ENCODE peak calls at places on chromosomes 1 and 21, in four cellular contexts. J is stimulated activated naive B cell treated with anti-CD40 and anti-IgM and Interleukin-4, amounts not matched to agents 10 μg/mL and 1 μg/mL and 100 μg/mL, for 72 hours; Z is stimulated activated naive CD8-positive, alpha-beta T cell treated with anti-CD3 and anti-CD28 coated beads, Interleukin-15, amount 100 ng/mL, for 72 hours; U is K562. G is an unnamed sample.

GRCh38 chr1:158002630-158003408 is 9.4 kb downstream of the KIRREL1 start:
- ATAC-seq in J (no peak), U (no peak), Z (no peak), G (no peak)

GRCh38 chr1:211944733-211945500 is 90.4 kb downstream of the INTS7 start:
- ATAC-seq in J (no peak), Z (no peak), U (peak; percentile 44), G (no peak)

GRCh38 chr1:99634971-99635624 is 10.8 kb upstream of the PALMD start:
- ATAC-seq in Z (no peak), J (no peak), U (no peak), G (no peak)

GRCh38 chr21:34220556-34221195 is 143.1 kb upstream of the KCNE2 start:
- ATAC-seq in U (no peak), J (no peak), Z (no peak), G (no peak)

GRCh38 chr1:93360111-93360510 is 14.4 kb downstream of the DR1 start:
- ATAC-seq in Z (no peak), U (no peak), J (no peak), G (no peak)

GRCh38 chr1:172442843-172443565 is 865 bp downstream of the PIGC start:
- ATAC-seq in J (no peak), U (no peak), Z (no peak), G (peak; percentile 1)

GRCh38 chr1:21149862-21150432 is 26.8 kb downstream of the EIF4G3 start:
- ATAC-seq in J (no peak), Z (no peak), U (peak; percentile 42), G (no peak)

GRCh38 chr1:78286686-78287085 is 204.1 kb upstream of the PTGFR start:
- ATAC-seq in U (no peak), J (no peak), Z (no peak), G (no peak)

GRCh38 chr1:111085666-111086065 is 54.2 kb downstream of the DRAM2 start:
- ATAC-seq in J (no peak), Z (no peak), U (no peak), G (no peak)

GRCh38 chr1:99855914-99856450 is 5.8 kb downstream of the AGL start:
- ATAC-seq in Z (no peak), U (no peak), J (no peak), G (no peak)

GRCh38 chr1:58858344-58858673 is 74.5 kb upstream of the JUN start:
- ATAC-seq in U (peak; percentile 60), Z (peak; percentile 85), J (peak; percentile 5), G (peak; percentile 56)

GRCh38 chr1:54245501-54245900 is 45.5 kb downstream of the MRPL37 start:
- ATAC-seq in Z (no peak), U (no peak), J (no peak), G (no peak)

GRCh38 chr1:66396212-66396890 is 137.6 kb upstream of the SGIP1 start:
- ATAC-seq in U (no peak), J (peak; percentile 59), Z (peak; percentile 26), G (peak; percentile 73)

GRCh38 chr1:192807968-192808587 is 761 bp upstream of the RGS2 start:
- ATAC-seq in J (no peak), Z (no peak), U (no peak), G (no peak)

GRCh38 chr1:92916899-92917298 is 44.4 kb downstream of the DIPK1A start:
- ATAC-seq in J (no peak), U (no peak), Z (no peak), G (no peak)

GRCh38 chr1:23483327-23484252 is at the start of gene ASAP3:
- ATAC-seq in J (peak; percentile 68), Z (peak; percentile 72), U (peak; percentile 1), G (peak; percentile 60)

GRCh38 chr1:33239487-33239886 is 16.8 kb upstream of the ZNF362 start:
- ATAC-seq in J (no peak), U (no peak), Z (no peak), G (no peak)

GRCh38 chr1:236830560-236830959 is 35.5 kb downstream of the MTR start:
- ATAC-seq in J (no peak), U (no peak), Z (no peak), G (no peak)

GRCh38 chr1:25167269-25168192 is 64.8 kb downstream of the SYF2 start:
- ATAC-seq in J (no peak), U (no peak), Z (no peak), G (no peak)

GRCh38 chr1:23848673-23849616 is 19.1 kb downstream of the FUCA1 start:
- ATAC-seq in J (no peak), Z (no peak), U (no peak), G (no peak)

GRCh38 chr1:111602974-111603373 is 16.6 kb upstream of the RAP1A start:
- ATAC-seq in J (peak; percentile 10), U (no peak), Z (peak; percentile 31), G (peak; percentile 53)

GRCh38 chr1:51297401-51298321 is 32.7 kb downstream of the TTC39A start:
- ATAC-seq in U (no peak), Z (no peak), J (no peak), G (no peak)

GRCh38 chr1:114741963-114742746 is 15.6 kb downstream of the CSDE1 start:
- ATAC-seq in Z (no peak), U (no peak), J (no peak), G (no peak)

GRCh38 chr21:31531967-31532366 is 127.5 kb upstream of the SOD1 start:
- ATAC-seq in J (no peak), U (no peak), Z (no peak), G (no peak)

GRCh38 chr1:184426278-184426674 is 39.4 kb downstream of the C1orf21 start:
- ATAC-seq in Z (no peak), U (no peak), J (no peak), G (no peak)

GRCh38 chr1:47763456-47764171 is 233.6 kb downstream of the TRABD2B start:
- ATAC-seq in U (no peak), J (no peak), Z (no peak), G (no peak)

GRCh38 chr1:176177764-176178163 is 29.3 kb downstream of the COP1 start:
- ATAC-seq in Z (peak; percentile 98), J (peak; percentile 87), U (no peak), G (peak; percentile 95)

GRCh38 chr21:42028754-42029385 is 18.7 kb upstream of the ZBTB21 start:
- ATAC-seq in Z (no peak), J (no peak), U (peak; percentile 14), G (no peak)

GRCh38 chr21:32812035-32812434 is 40.5 kb upstream of the PAXBP1 start:
- ATAC-seq in Z (no peak), U (no peak), J (no peak), G (no peak)

GRCh38 chr1:100982783-100983182 is 42.8 kb downstream of the DPH5 start:
- ATAC-seq in U (no peak), Z (no peak), J (no peak), G (no peak)

GRCh38 chr1:8018492-8019228 is 7.4 kb downstream of the ERRFI1 start:
- ATAC-seq in U (no peak), Z (no peak), J (no peak), G (no peak)

GRCh38 chr1:8472668-8473067 is 154.8 kb downstream of the SLC45A1 start:
- ATAC-seq in Z (peak; percentile 76), J (peak; percentile 68), U (no peak), G (peak; percentile 56)

GRCh38 chr1:2547210-2548067 is 8.7 kb upstream of the TNFRSF14 start:
- ATAC-seq in Z (peak; percentile 61), J (peak; percentile 56), U (peak; percentile 4), G (peak; percentile 40)

GRCh38 chr1:36988311-36988710 is 46.0 kb downstream of the GRIK3 start:
- ATAC-seq in Z (no peak), U (no peak), J (no peak), G (no peak)

GRCh38 chr1:164725401-164725800 is 166.4 kb downstream of the PBX1 start:
- ATAC-seq in J (no peak), Z (no peak), U (peak; percentile 63), G (no peak)

GRCh38 chr1:81345110-81345509 is 455.6 kb upstream of the ADGRL2 start:
- ATAC-seq in U (no peak), J (no peak), Z (no peak), G (no peak)

G was measured in activated T-helper 17 cell treated with anti-CD3 and anti-CD28 coated beads, Interleukin-2, amount 50 U/mL, for 72 hours.